ENCODE peak calls at places on chromosomes 3 and 15, in eight cellular contexts. S is HepG2, U is fibroblast of lung, E is fibroblast of mammary gland, Y is GM23338, F is heart right ventricle, V is vagina, A is ovary. J is an unnamed sample.

GRCh38 chr3:18424862-18425640 is at the start of gene SATB1:
- DNase-seq in V (peak; percentile 88), E (peak; percentile 36), S (no peak), Y (peak; percentile 92), A (peak; percentile 82), U (peak; percentile 65), F (peak; percentile 87), J (no peak)

GRCh38 chr3:113890256-113890900 is 51.8 kb downstream of the GRAMD1C start:
- DNase-seq in S (peak; percentile 20), Y (peak; percentile 49), E (no peak), A (no peak), V (no peak), U (no peak), F (no peak), J (no peak)

GRCh38 chr3:20043398-20043797 is 3.2 kb downstream of the KAT2B start:
- DNase-seq in V (no peak), E (peak; percentile 49), S (no peak), U (peak; percentile 61), F (peak; percentile 83), Y (no peak), A (peak; percentile 66), J (no peak)

GRCh38 chr3:12796171-12797123 is at the start of gene CAND2:
- DNase-seq in S (no peak), E (peak; percentile 36), A (peak; percentile 87), V (no peak), F (peak; percentile 78), Y (peak; percentile 75), U (peak; percentile 51), J (peak; percentile 5)

GRCh38 chr3:42936157-42936981 is 30.4 kb downstream of the ZNF662 start:
- DNase-seq in F (peak; percentile 38), V (no peak), Y (peak; percentile 38), A (peak; percentile 77), U (peak; percentile 61), S (no peak), E (peak; percentile 36), J (no peak)

GRCh38 chr3:47163023-47163989 is 607 bp downstream of the SETD2 start:
- DNase-seq in U (peak; percentile 44), F (peak; percentile 48), A (peak; percentile 68), V (no peak), Y (peak; percentile 58), E (peak; percentile 29), S (peak; percentile 71), J (no peak)

GRCh38 chr3:178823140-178823539 is 248.5 kb downstream of the ZMAT3 start:
- DNase-seq in Y (no peak), F (no peak), U (peak; percentile 9), A (peak; percentile 36), V (no peak), S (no peak), E (no peak), J (no peak)

GRCh38 chr3:24299801-24300626 is 194.6 kb downstream of the THRB start:
- DNase-seq in E (peak; percentile 74), V (no peak), A (no peak), Y (no peak), U (peak; percentile 75), S (no peak), F (no peak), J (no peak)

GRCh38 chr15:83855956-83856355 is 202.0 kb downstream of the ADAMTSL3 start:
- DNase-seq in S (no peak), F (no peak), U (no peak), E (peak; percentile 66), V (no peak), A (no peak), Y (no peak), J (no peak)

GRCh38 chr3:42804831-42805821 is 836 bp upstream of the HIGD1A start:
- DNase-seq in V (no peak), S (peak; percentile 82), E (no peak), F (peak; percentile 40), U (peak; percentile 28), A (peak; percentile 33), Y (peak; percentile 67), J (no peak)

GRCh38 chr15:73936181-73936580 is 9.9 kb downstream of the LOXL1 start:
- DNase-seq in S (no peak), A (peak; percentile 67), Y (peak; percentile 31), F (no peak), E (peak; percentile 47), V (no peak), U (peak; percentile 76), J (no peak)

GRCh38 chr3:62607287-62608029 is 234.1 kb upstream of the FEZF2 start:
- DNase-seq in Y (peak; percentile 11), S (no peak), E (peak; percentile 94), F (peak; percentile 34), U (peak; percentile 59), A (no peak), V (no peak), J (peak; percentile 89)

GRCh38 chr3:9153763-9154601 is 95.5 kb downstream of the SRGAP3 start:
- DNase-seq in U (peak; percentile 15), S (no peak), E (peak; percentile 99), Y (peak; percentile 70), F (peak; percentile 18), V (peak; percentile 94), A (no peak), J (no peak)

GRCh38 chr15:77591960-77592613 is 40.6 kb downstream of the LINGO1 start:
- DNase-seq in Y (no peak), V (no peak), F (no peak), E (no peak), A (no peak), S (no peak), U (no peak), J (no peak)

GRCh38 chr15:66130496-66131014 is 123.0 kb downstream of the MEGF11 start:
- DNase-seq in V (no peak), U (no peak), E (no peak), F (no peak), A (no peak), S (no peak), Y (peak; percentile 43), J (no peak)

GRCh38 chr15:68819451-68820204 is 1.1 kb downstream of the ANP32A start:
- DNase-seq in E (peak; percentile 56), V (no peak), U (peak; percentile 61), Y (peak; percentile 75), A (peak; percentile 65), S (peak; percentile 24), F (peak; percentile 43), J (no peak)

GRCh38 chr3:112642912-112643506 is 2.1 kb upstream of the CCDC80 start:
- DNase-seq in F (peak; percentile 69), V (no peak), A (peak; percentile 85), U (peak; percentile 93), E (peak; percentile 93), Y (peak; percentile 96), S (peak; percentile 68), J (peak; percentile 86)

GRCh38 chr3:78978037-78978436 is 789.8 kb downstream of the ROBO1 start:
- DNase-seq in A (no peak), Y (peak; percentile 33), U (peak; percentile 57), F (no peak), V (no peak), S (peak; percentile 10), E (peak; percentile 59), J (no peak)

GRCh38 chr3:131608296-131608695 is 105.5 kb upstream of the MRPL3 start:
- DNase-seq in A (no peak), V (no peak), S (no peak), E (no peak), U (no peak), Y (no peak), F (no peak), J (no peak)

GRCh38 chr3:72086712-72087093 is 301.8 kb upstream of the PROK2 start:
- DNase-seq in F (no peak), V (no peak), E (no peak), S (no peak), U (no peak), A (no peak), Y (no peak), J (no peak)

GRCh38 chr3:72087420-72087819 is 302.5 kb upstream of the PROK2 start:
- DNase-seq in S (no peak), Y (no peak), E (no peak), V (no peak), A (no peak), U (no peak), F (no peak), J (no peak)

GRCh38 chr3:72086051-72086711 is 301.2 kb upstream of the PROK2 start:
- DNase-seq in Y (no peak), U (peak; percentile 25), F (no peak), E (peak; percentile 72), V (no peak), S (no peak), A (no peak), J (no peak)

GRCh38 chr3:72082776-72083477 is 298.0 kb upstream of the PROK2 start:
- DNase-seq in A (no peak), Y (no peak), E (no peak), F (no peak), S (no peak), V (no peak), U (no peak), J (no peak)

DNA sequence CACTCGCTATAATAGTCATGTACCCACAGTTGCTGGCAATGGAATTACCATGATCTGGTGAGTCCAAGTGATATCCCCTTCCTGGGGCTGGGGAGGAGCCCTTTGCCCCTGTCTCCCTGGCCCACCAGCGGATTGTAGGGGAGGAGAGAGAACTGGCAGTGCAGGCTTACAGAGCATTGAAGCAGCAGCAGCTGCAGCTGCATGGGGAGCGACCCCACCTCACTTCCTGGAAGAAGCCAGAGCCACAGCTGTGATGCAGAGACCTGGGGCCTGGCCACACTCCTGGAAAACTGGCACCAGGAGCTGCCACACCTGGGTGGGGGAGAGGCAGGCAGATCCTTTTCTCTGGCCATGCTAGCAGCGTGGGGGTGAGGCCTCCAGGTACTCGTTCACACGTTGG is 300.1 kb upstream of the PROK2 start:
- DNase-seq in A (no peak), E (no peak), F (no peak), U (no peak), S (no peak), Y (no peak), V (no peak), J (no peak)
- TF ChIP-seq CTCF in A (no peak), E (no peak), F (no peak), U (no peak), S (no peak), Y (no peak), V (no peak), J (no peak)

GRCh38 chr3:128278761-128279593 is 125.7 kb downstream of the EEFSEC start:
- DNase-seq in S (no peak), E (peak; percentile 93), U (peak; percentile 94), V (peak; percentile 84), A (peak; percentile 90), F (peak; percentile 78), Y (peak; percentile 54), J (peak; percentile 86)
- H3K4me3 ChIP-seq in S (no peak overlapping the region), E (no peak overlapping the region), U (no peak overlapping the region), V (no peak overlapping the region), A (no peak overlapping the region), F (no peak overlapping the region), Y (no peak overlapping the region), J (no peak overlapping the region)

DNA sequence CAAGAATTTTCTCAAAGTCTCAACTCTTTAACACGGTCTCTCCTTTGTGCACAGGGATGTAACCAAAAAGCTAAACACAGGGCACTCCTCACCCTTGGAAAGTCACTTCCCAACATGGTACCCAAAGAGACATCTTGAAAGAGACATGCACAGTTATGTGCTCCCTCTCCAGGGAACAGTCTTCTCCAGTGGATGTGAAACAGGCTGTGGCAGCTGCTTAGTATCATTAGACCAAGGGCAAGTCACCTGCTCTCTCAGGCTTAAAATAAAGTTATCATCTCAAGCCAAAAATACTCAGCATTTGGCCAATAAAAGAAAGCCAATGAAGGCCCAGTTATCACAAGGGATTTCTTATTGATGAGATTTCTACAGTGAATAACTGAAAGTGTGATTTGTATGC is 128.3 kb downstream of the WDR76 start:
- DNase-seq in V (no peak), U (no peak), A (no peak), Y (no peak), E (no peak), S (no peak), F (no peak), J (no peak)
- TF ChIP-seq CTCF in V (no peak), U (no peak), A (no peak), Y (no peak), E (no peak), S (no peak), F (no peak), J (no peak)

GRCh38 chr15:60389261-60390077 is 8.3 kb downstream of the ANXA2 start:
- DNase-seq in Y (no peak), A (no peak), S (no peak), F (no peak), V (peak; percentile 58), E (no peak), U (no peak), J (no peak)
- H3K4me3 ChIP-seq in Y (no peak overlapping the region), A (peak overlapping the region; percentile 6), S (no peak overlapping the region), F (peak overlapping the region; percentile 5), V (peak overlapping the region; percentile 0), E (peak overlapping the region; percentile 20), U (peak overlapping the region; percentile 23), J (peak overlapping the region; percentile 73)

J was measured in astrocyte of the cerebellum.